ENCODE peak calls at places on chromosomes 5 and 9, in seven cellular contexts. H is tibial artery, L is cardiac muscle cell, B is type B pancreatic cell, X is fibroblast of the conjunctiva, U is T1000, J is hypothalamus. A is an unnamed sample.

GRCh38 chr5:84332106-84332505 is 52.6 kb downstream of the EDIL3 start:
- DNase-seq in H (no peak), L (no peak), B (no peak), X (no peak), U (no peak), J (no peak), A (no peak)

GRCh38 chr9:112274600-112274999 is 58.8 kb downstream of the PTBP3 start:
- DNase-seq in H (no peak), L (no peak), B (no peak), X (no peak), U (no peak), J (no peak), A (no peak)

GRCh38 chr5:64665243-64665642 is 25.1 kb upstream of the SHISAL2B start:
- DNase-seq in H (no peak), L (no peak), B (no peak), X (no peak), U (no peak), J (no peak), A (no peak)

GRCh38 chr5:77546-77945 is 14.4 kb upstream of the PLEKHG4B start:
- DNase-seq in H (no peak), L (no peak), B (peak; percentile 47), X (no peak), U (no peak), J (no peak), A (no peak)

GRCh38 chr9:69465473-69465872 is 140.5 kb downstream of the ENTREP1 start:
- DNase-seq in H (no peak), L (no peak), B (no peak), X (no peak), U (no peak), J (no peak), A (no peak)

GRCh38 chr9:134223601-134224122 is 59.3 kb upstream of the RNU6ATAC start:
- DNase-seq in H (peak; percentile 46), L (no peak), B (no peak), X (no peak), U (no peak), J (no peak), A (no peak)

GRCh38 chr5:151706906-151707305 is 20.2 kb upstream of the SPARC start:
- DNase-seq in H (no peak), L (no peak), B (no peak), X (no peak), U (no peak), J (no peak), A (no peak)

GRCh38 chr5:167096816-167097215 is 1194.6 kb upstream of the WWC1 start:
- DNase-seq in H (no peak), L (no peak), B (no peak), X (no peak), U (no peak), J (no peak), A (no peak)

GRCh38 chr5:143024227-143024920 is 254.2 kb downstream of the ARHGAP26 start:
- DNase-seq in H (no peak), L (no peak), B (no peak), X (no peak), U (no peak), J (no peak), A (no peak)

GRCh38 chr5:172878585-172879433 is 44.8 kb downstream of the ERGIC1 start:
- DNase-seq in H (peak; percentile 87), L (no peak), B (no peak), X (no peak), U (no peak), J (no peak), A (no peak)

GRCh38 chr9:15220658-15221310 is 86.2 kb downstream of the TTC39B start:
- DNase-seq in H (no peak), L (no peak), B (no peak), X (no peak), U (peak; percentile 15), J (no peak), A (no peak)

GRCh38 chr5:55226027-55226933 is 835 bp downstream of the MCIDAS start:
- DNase-seq in H (no peak), L (peak; percentile 80), B (peak; percentile 85), X (peak; percentile 21), U (peak; percentile 64), J (no peak), A (peak; percentile 83)

GRCh38 chr9:30579810-30580209 is 1804.6 kb upstream of the ACO1 start:
- DNase-seq in H (no peak), L (no peak), B (no peak), X (no peak), U (no peak), J (no peak), A (no peak)

GRCh38 chr5:145944328-145944727 is 8.0 kb downstream of the SH3RF2 start:
- DNase-seq in H (no peak), L (no peak), B (no peak), X (no peak), U (no peak), J (no peak), A (no peak)

GRCh38 chr5:175579742-175580432 is 78.0 kb upstream of the HRH2 start:
- DNase-seq in H (no peak), L (no peak), B (no peak), X (no peak), U (no peak), J (no peak), A (no peak)

GRCh38 chr5:64790210-64790609 is 21.5 kb downstream of the CWC27 start:
- DNase-seq in H (no peak), L (no peak), B (no peak), X (no peak), U (no peak), J (no peak), A (no peak)

GRCh38 chr5:176648467-176649194 is 1.3 kb downstream of the TSPAN17 start:
- DNase-seq in H (no peak), L (no peak), B (no peak), X (no peak), U (no peak), J (no peak), A (no peak)